ENCODE peak calls at places on chromosomes 2 and 18, in four cellular contexts. P is IMR-90, O is PC-3, Q is GM23248. B is an unnamed sample.

GRCh38 chr2:85911836-85912692 is 23.3 kb upstream of the ST3GAL5 start:
- DNase-seq in P (peak), O (peak), Q (peak), B (peak)

GRCh38 chr2:109638807-109639206 is 24.6 kb downstream of the SOWAHC start:
- DNase-seq in P (no peak), O (no peak), Q (peak), B (no peak)

GRCh38 chr2:883260-884026 is 67.2 kb upstream of the SNTG2 start:
- DNase-seq in P (no peak), O (no peak), Q (no peak), B (no peak)

GRCh38 chr18:13558132-13558531 is 168.2 kb downstream of the FAM210A start:
- DNase-seq in P (peak), O (peak), Q (peak), B (peak)

GRCh38 chr2:237863102-237863511 is 3.7 kb downstream of the RAMP1 start:
- DNase-seq in P (no peak), O (no peak), Q (no peak), B (no peak)

GRCh38 chr2:218829868-218830451 is 1.6 kb downstream of the PRKAG3 start:
- DNase-seq in P (no peak), O (no peak), Q (peak), B (no peak)

GRCh38 chr2:172119089-172119488 is 16.4 kb upstream of the DLX2 start:
- DNase-seq in P (peak), O (peak), Q (peak), B (peak)

GRCh38 chr2:217077841-217078407 is 218.1 kb upstream of the TNP1 start:
- DNase-seq in P (peak), O (no peak), Q (peak), B (peak)

GRCh38 chr2:88654714-88655113 is 27.4 kb upstream of the EIF2AK3 start:
- DNase-seq in P (peak), O (peak), Q (peak), B (peak)

GRCh38 chr2:187529248-187529976 is 24.8 kb downstream of the TFPI start:
- DNase-seq in P (no peak), O (no peak), Q (no peak), B (no peak)

GRCh38 chr2:204888222-204888621 is 342.9 kb downstream of the PARD3B start:
- DNase-seq in P (no peak), O (no peak), Q (no peak), B (peak)

GRCh38 chr2:214193943-214194342 is 216.9 kb upstream of the VWC2L start:
- DNase-seq in P (peak), O (peak), Q (peak), B (peak)

GRCh38 chr2:44934962-44935853 is 6.3 kb upstream of the SIX3 start:
- DNase-seq in P (no peak), O (no peak), Q (peak), B (no peak)

GRCh38 chr2:60597346-60597745 is 43.9 kb upstream of the BCL11A start:
- DNase-seq in P (no peak), O (no peak), Q (peak), B (no peak)

GRCh38 chr2:110220193-110220564 is 7.8 kb upstream of the MTLN start:
- DNase-seq in P (no peak), O (no peak), Q (peak), B (no peak)

GRCh38 chr18:34222025-34222395 is 2.7 kb downstream of the NOL4 start:
- DNase-seq in P (no peak), O (no peak), Q (peak), B (no peak)
- H3K9ac ChIP-seq in P (no peak), O (no peak), Q (no peak), B (no peak)

DNA sequence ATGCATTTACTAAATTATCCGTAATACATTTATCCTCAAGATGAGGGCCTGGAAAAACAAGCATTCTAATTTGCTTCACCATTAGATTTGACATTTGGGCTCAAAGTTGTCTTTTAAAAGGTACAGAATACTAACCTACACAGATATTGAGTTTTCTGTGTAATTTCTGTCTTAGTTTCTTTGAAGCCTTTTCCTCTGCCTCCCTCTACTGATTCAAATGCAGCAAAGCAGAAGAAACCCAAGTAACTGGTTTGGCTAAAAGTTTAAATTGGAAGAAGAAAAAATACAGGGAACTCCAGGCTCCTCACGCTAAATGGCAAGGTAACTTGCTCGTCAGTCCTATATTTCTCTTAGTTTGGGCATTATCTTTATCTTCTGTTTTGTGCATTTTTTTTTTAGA is 53.3 kb upstream of the SLC5A7 start:
- DNase-seq in P (peak), O (peak), Q (peak), B (peak)
- H3K9ac ChIP-seq in P (no peak), O (no peak), Q (no peak), B (no peak)

DNA sequence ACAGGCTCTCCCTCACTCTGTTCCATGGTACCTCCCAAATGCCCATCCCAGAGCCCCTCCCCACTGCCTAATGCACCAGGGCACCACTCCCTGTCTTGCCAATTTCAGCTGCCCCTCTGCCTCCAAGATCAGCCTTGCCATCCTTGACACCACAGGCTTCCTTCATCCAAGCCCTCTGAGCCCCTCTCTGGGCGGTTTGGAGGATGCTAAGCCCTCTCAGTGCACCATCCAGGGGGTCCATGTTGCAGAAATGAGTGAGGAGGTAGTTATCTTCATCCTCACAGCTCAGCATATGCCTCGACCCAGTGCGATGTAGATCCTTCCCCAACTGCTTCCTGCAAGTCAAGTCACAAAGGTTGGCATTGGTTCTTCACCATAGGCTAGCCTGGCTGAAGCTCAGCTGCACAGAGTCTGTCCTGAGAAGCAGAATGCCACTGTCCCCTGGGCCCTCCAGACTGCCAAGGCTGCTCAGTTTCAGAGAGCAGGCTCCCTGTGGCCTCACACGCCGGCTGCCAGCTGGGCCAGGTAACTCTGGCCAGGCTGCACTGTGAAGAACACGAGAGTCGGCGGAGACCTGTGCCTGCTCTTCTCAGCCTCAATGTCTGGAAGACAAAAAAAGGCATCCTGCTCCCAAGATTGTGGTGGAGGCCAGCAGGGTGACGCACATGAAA is 9.9 kb upstream of the MAP3K2 start:
- DNase-seq in P (no peak), O (no peak), Q (no peak), B (no peak)
- H3K9ac ChIP-seq in P (no peak), O (no peak), Q (no peak), B (no peak)

DNA sequence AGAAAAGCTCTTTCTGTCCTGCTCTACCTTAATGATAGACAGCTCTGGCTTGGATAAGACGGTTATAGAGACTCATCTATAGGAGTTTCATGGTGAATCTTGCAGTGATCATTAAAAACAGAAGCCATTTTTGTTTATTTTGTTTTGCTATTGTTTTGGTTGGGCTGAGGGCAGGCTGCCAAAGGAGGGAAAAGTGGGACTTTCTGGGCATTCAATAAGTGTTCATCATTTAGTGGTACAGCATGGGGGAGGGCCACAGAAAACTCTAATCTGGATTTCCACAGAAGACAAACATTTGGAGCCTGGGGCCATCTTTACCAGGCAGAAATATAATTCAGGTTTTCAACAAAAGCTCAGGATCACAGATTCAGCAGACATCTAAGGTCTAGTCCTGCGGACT is 62.4 kb upstream of the EFEMP1 start:
- DNase-seq in P (no peak), O (no peak), Q (no peak), B (no peak)
- H3K9ac ChIP-seq in P (no peak), O (no peak), Q (no peak), B (no peak)